ENCODE peak calls at places on chromosomes 7 and 10, in five cellular contexts. X is mesenchymal stem cell, Y is left lung, C is tibial artery, A is SJSA1. F is an unnamed sample.

GRCh38 chr7:135980665-135981180 is 3.6 kb upstream of the MTPN start:
- DNase-seq in X (peak; percentile 75), Y (peak; percentile 34), C (no peak), A (peak; percentile 62), F (peak; percentile 39)

GRCh38 chr10:128070161-128070560 is 56.1 kb downstream of the MKI67 start:
- DNase-seq in X (no peak), Y (no peak), C (no peak), A (no peak), F (no peak)

GRCh38 chr10:43898592-43898991 is 249.9 kb upstream of the ZNF32 start:
- DNase-seq in X (no peak), Y (no peak), C (no peak), A (no peak), F (no peak)

GRCh38 chr10:117005454-117006055 is 568 bp upstream of the SHTN1 start:
- DNase-seq in X (peak; percentile 29), Y (no peak), C (no peak), A (no peak), F (no peak)

GRCh38 chr7:124032369-124033092 is at the start of gene TMEM229A:
- DNase-seq in X (peak; percentile 75), Y (peak; percentile 36), C (no peak), A (no peak), F (peak; percentile 30)

GRCh38 chr7:135901585-135902540 is 75.3 kb downstream of the MTPN start:
- DNase-seq in X (no peak), Y (no peak), C (no peak), A (no peak), F (no peak)

GRCh38 chr7:116628971-116629586 is 42.9 kb upstream of the MET start:
- DNase-seq in X (no peak), Y (no peak), C (peak; percentile 37), A (no peak), F (peak; percentile 4)

GRCh38 chr10:86830043-86830591 is 73.7 kb downstream of the BMPR1A start:
- DNase-seq in X (no peak), Y (no peak), C (no peak), A (no peak), F (no peak)

GRCh38 chr10:124669824-124670654 is 74.1 kb downstream of the FAM53B start:
- DNase-seq in X (no peak), Y (no peak), C (no peak), A (no peak), F (no peak)

GRCh38 chr7:67309764-67310548 is 313.3 kb downstream of the TYW1 start:
- DNase-seq in X (no peak), Y (no peak), C (no peak), A (no peak), F (no peak)

GRCh38 chr7:140165422-140165821 is 11.4 kb downstream of the KDM7A start:
- DNase-seq in X (peak; percentile 65), Y (no peak), C (no peak), A (no peak), F (peak; percentile 48)

GRCh38 chr10:28503114-28503513 is 29.8 kb upstream of the WAC start:
- DNase-seq in X (no peak), Y (no peak), C (no peak), A (no peak), F (no peak)

GRCh38 chr10:132702601-132703304 is 83.2 kb downstream of the NKX6-2 start:
- DNase-seq in X (no peak), Y (no peak), C (peak; percentile 10), A (no peak), F (no peak)

GRCh38 chr10:27620425-27621397 is 116.6 kb downstream of the RAB18 start:
- DNase-seq in X (no peak), Y (no peak), C (peak; percentile 49), A (no peak), F (peak; percentile 34)

GRCh38 chr10:29277296-29277695 is 11.6 kb upstream of the LYZL1 start:
- DNase-seq in X (no peak), Y (no peak), C (no peak), A (no peak), F (no peak)

GRCh38 chr10:14569274-14570060 is 205.2 kb downstream of the FAM107B start:
- DNase-seq in X (no peak), Y (no peak), C (no peak), A (no peak), F (no peak)

GRCh38 chr7:45680776-45681175 is 106.6 kb downstream of the ADCY1 start:
- DNase-seq in X (no peak), Y (no peak), C (no peak), A (peak; percentile 22), F (no peak)

GRCh38 chr10:123639131-123639530 is 27.0 kb upstream of the GPR26 start:
- DNase-seq in X (no peak), Y (no peak), C (no peak), A (peak; percentile 24), F (no peak)

GRCh38 chr7:24637021-24637420 is 63.8 kb downstream of the PALS2 start:
- DNase-seq in X (no peak), Y (no peak), C (no peak), A (no peak), F (no peak)

GRCh38 chr7:36037121-36037662 is 115.9 kb upstream of the EEPD1 start:
- DNase-seq in X (peak; percentile 75), Y (peak; percentile 41), C (peak; percentile 73), A (no peak), F (peak; percentile 91)

GRCh38 chr7:36604801-36605200 is 119.5 kb downstream of the AOAH start:
- DNase-seq in X (peak; percentile 5), Y (no peak), C (no peak), A (no peak), F (no peak)

GRCh38 chr7:85226401-85227085 is 39.7 kb upstream of the SEMA3D start:
- DNase-seq in X (no peak), Y (no peak), C (no peak), A (no peak), F (peak; percentile 3)

GRCh38 chr10:60414111-60414510 is 24.4 kb upstream of the ANK3 start:
- DNase-seq in X (no peak), Y (no peak), C (no peak), A (no peak), F (no peak)

GRCh38 chr7:98284335-98285036 is 3.0 kb downstream of the BRI3 start:
- DNase-seq in X (peak; percentile 70), Y (peak; percentile 92), C (peak; percentile 86), A (peak; percentile 92), F (peak; percentile 48)

GRCh38 chr7:126361183-126361582 is 891.6 kb downstream of the GRM8 start:
- DNase-seq in X (no peak), Y (no peak), C (no peak), A (no peak), F (no peak)

GRCh38 chr7:24609059-24609458 is 35.8 kb downstream of the PALS2 start:
- DNase-seq in X (no peak), Y (no peak), C (no peak), A (no peak), F (peak; percentile 1)

GRCh38 chr7:158812684-158813083 is 16.6 kb downstream of the ESYT2 start:
- DNase-seq in X (no peak), Y (no peak), C (no peak), A (no peak), F (no peak)

GRCh38 chr7:13989138-13989943 is at the start of gene ETV1:
- DNase-seq in X (peak; percentile 88), Y (peak; percentile 75), C (peak; percentile 70), A (peak; percentile 45), F (peak; percentile 74)

GRCh38 chr7:20164420-20165145 is 52.6 kb downstream of the MACC1 start:
- DNase-seq in X (no peak), Y (no peak), C (no peak), A (no peak), F (no peak)

GRCh38 chr7:142478479-142479220 is 220.8 kb upstream of the PRSS58 start:
- DNase-seq in X (peak; percentile 69), Y (peak; percentile 54), C (peak; percentile 49), A (no peak), F (peak; percentile 44)

GRCh38 chr10:125479059-125479458 is 203.9 kb downstream of the TEX36 start:
- DNase-seq in X (no peak), Y (no peak), C (no peak), A (no peak), F (peak; percentile 9)

GRCh38 chr7:84799131-84799530 is 387.7 kb downstream of the SEMA3D start:
- DNase-seq in X (no peak), Y (no peak), C (peak; percentile 26), A (no peak), F (no peak)

GRCh38 chr7:142454862-142455261 is 197.0 kb upstream of the PRSS58 start:
- DNase-seq in X (no peak), Y (no peak), C (no peak), A (no peak), F (no peak)

GRCh38 chr7:86653919-86654659 is 10.4 kb downstream of the GRM3 start:
- DNase-seq in X (no peak), Y (peak; percentile 34), C (no peak), A (no peak), F (peak; percentile 9)

GRCh38 chr10:96851281-96851680 is 19.2 kb downstream of the LCOR start:
- DNase-seq in X (no peak), Y (no peak), C (no peak), A (no peak), F (no peak)

DNA sequence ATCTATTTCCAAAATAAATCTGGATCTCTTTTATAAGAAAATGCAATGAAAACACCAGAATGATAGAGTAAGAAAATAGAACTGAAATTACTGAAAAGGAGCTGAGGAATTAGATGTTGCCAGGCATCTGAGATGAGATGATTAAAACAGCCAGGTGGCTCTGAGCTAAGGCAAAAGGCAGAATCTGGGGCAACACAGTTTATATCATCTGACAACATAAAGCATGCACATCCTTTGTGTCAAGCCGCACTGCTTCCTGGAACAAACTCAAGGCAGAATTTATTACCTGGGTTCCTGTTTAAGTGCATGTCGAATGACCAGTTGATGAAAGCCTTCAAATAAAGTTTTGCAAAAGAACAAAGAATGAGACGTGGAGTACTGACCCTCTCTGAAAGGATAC is 247.0 kb downstream of the SNX10 start:
- DNase-seq in X (no peak), Y (no peak), C (no peak), A (no peak), F (no peak)
- H3K27me3 ChIP-seq in X (peaks cover 44% of the 10 kb centered on the region), Y (peaks cover 35% of the 10 kb centered on the region), C (no peaks in the 10 kb centered on the region), A (peaks cover 11% of the 10 kb centered on the region), F (no peaks in the 10 kb centered on the region)

GRCh38 chr10:42754155-42755027 is 28.2 kb upstream of the BMS1 start:
- DNase-seq in X (peak; percentile 25), Y (no peak), C (no peak), A (no peak), F (no peak)
- H3K27me3 ChIP-seq in X (peaks cover 51% of the 10 kb centered on the region), Y (peaks cover 92% of the 10 kb centered on the region), C (no peaks in the 10 kb centered on the region), A (peaks cover 39% of the 10 kb centered on the region), F (peaks cover 24% of the 10 kb centered on the region)

GRCh38 chr7:27140108-27140842 is 3.2 kb downstream of the HOXA5 start:
- DNase-seq in X (no peak), Y (no peak), C (no peak), A (peak; percentile 28), F (no peak)
- H3K27me3 ChIP-seq in X (no peaks in the 10 kb centered on the region), Y (peaks cover 100% of the 10 kb centered on the region), C (no peaks in the 10 kb centered on the region), A (no peaks in the 10 kb centered on the region), F (peaks cover 97% of the 10 kb centered on the region)

DNA sequence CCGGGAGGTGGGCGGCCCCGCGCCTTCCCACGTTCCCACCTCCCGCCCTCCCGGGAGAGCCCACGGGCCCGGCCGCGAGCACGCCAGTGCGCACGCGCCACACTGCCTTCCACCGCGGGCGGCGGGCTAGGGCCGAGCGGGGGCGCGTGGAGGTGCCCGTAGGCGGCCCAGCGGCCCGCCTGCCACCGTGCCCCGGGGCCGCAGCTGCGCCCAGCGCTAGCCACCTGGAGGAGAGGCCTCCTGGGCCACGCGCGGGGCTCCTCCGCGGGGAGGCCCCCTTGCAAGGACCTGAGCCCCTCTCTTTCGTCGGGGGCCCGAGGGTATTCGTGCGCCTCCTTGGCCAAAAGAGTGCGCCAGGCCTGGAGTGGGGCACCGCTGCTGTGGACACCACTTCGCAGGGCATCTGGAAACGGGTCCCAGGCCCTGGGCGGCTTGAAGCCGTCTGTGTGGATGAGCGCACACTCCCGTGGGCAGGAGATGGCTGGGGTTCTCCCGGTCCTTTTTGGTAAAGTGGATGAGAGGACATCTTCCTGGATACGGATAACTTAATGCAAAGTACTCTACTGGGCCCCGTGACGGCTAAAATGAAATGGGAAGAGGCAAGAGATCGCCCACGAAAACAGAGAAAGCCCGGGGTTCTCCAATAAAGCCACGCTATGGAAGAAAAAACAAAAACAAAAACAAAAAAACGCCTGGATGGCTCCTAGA is 9.0 kb upstream of the EBF3 start:
- DNase-seq in X (no peak), Y (no peak), C (no peak), A (no peak), F (no peak)
- H3K27me3 ChIP-seq in X (no peaks in the 10 kb centered on the region), Y (peaks cover 100% of the 10 kb centered on the region), C (no peaks in the 10 kb centered on the region), A (peaks cover 3% of the 10 kb centered on the region), F (peaks cover 56% of the 10 kb centered on the region)

F was measured in brain microvascular endothelial cell.